ENCODE peak calls at places on chromosomes 3 and 15, in ten cellular contexts. W is CD8-positive, alpha-beta T cell; L is tibial nerve; B is heart right ventricle; S is kidney epithelial cell; Z is K562; J is activated gamma-delta T cell; G is upper lobe of right lung; O is CD4-positive, CD25-positive, alpha-beta regulatory T cell; V is HT1080. K is an unnamed sample.
A peak's percentile ranks its signal among the peaks of the same experiment; 100 is the strongest.

GRCh38 chr3:128701342-128702212 is 24.4 kb upstream of the RAB7A start:
- DNase-seq in W (no peak), L (no peak), B (no peak), S (no peak), Z (no peak), J (no peak), G (no peak), O (no peak), V (no peak), K (no peak)

GRCh38 chr3:159798951-159799350 is 189.7 kb upstream of the IL12A start:
- DNase-seq in W (no peak), L (no peak), B (no peak), S (peak; percentile 81), Z (no peak), J (no peak), G (no peak), O (no peak), V (peak; percentile 29), K (no peak)

GRCh38 chr15:99085413-99086326 is 19.2 kb upstream of the SYNM start:
- DNase-seq in W (no peak), L (no peak), B (no peak), S (no peak), Z (no peak), J (no peak), G (no peak), O (no peak), V (no peak), K (no peak)

GRCh38 chr3:168186293-168186983 is 90.7 kb upstream of the GOLIM4 start:
- DNase-seq in W (no peak), L (no peak), B (no peak), S (no peak), Z (no peak), J (no peak), G (no peak), O (no peak), V (no peak), K (no peak)

GRCh38 chr3:180457238-180457637 is 144.7 kb upstream of the TTC14 start:
- DNase-seq in W (no peak), L (no peak), B (no peak), S (no peak), Z (no peak), J (no peak), G (no peak), O (no peak), V (no peak), K (no peak)

GRCh38 chr3:133821767-133822638 is 16.4 kb downstream of the SRPRB start:
- DNase-seq in W (no peak), L (peak; percentile 60), B (no peak), S (peak; percentile 63), Z (peak; percentile 26), J (no peak), G (no peak), O (no peak), V (peak; percentile 93), K (no peak)

GRCh38 chr3:150495563-150496168 is 50.6 kb downstream of the SERP1 start:
- DNase-seq in W (peak; percentile 23), L (peak; percentile 73), B (no peak), S (peak; percentile 10), Z (peak; percentile 53), J (no peak), G (no peak), O (no peak), V (peak; percentile 65), K (no peak)

GRCh38 chr3:187473778-187474406 is 105.7 kb downstream of the RTP4 start:
- DNase-seq in W (no peak), L (no peak), B (no peak), S (no peak), Z (no peak), J (no peak), G (no peak), O (no peak), V (no peak), K (no peak)

GRCh38 chr3:8282541-8283165 is 219.0 kb upstream of the LMCD1 start:
- DNase-seq in W (no peak), L (no peak), B (no peak), S (no peak), Z (no peak), J (no peak), G (no peak), O (no peak), V (no peak), K (no peak)

K was measured in glutamatergic neuron.